ENCODE peak calls at places on chromosomes 2 and 18, in seven cellular contexts. E is substantia nigra; X is iPS-NIHi11; J is D341Med; Q is activated naive CD4-positive, alpha-beta T cell; L is Calu3; V is activated CD4-positive, alpha-beta T cell treated with anti-CD3 and anti-CD28 coated beads, Interleukin-2, amount 10 ng/mL, durations not matched to agents 7 days and 5 days. K is an unnamed sample.

GRCh38 chr18:45753251-45753650 is 29.3 kb downstream of the SLC14A1 start:
- DNase-seq in V (no peak), Q (no peak), L (no peak), X (no peak), E (no peak), J (no peak), K (no peak)

GRCh38 chr18:48230459-48231113 is 178.6 kb downstream of the ZBTB7C start:
- DNase-seq in J (peak; percentile 78), Q (no peak), X (peak; percentile 83), L (peak; percentile 65), E (peak; percentile 21), V (no peak), K (no peak)

GRCh38 chr2:98465456-98466201 is 21.0 kb downstream of the INPP4A start:
- DNase-seq in Q (no peak), V (peak; percentile 90), J (peak; percentile 86), X (no peak), E (no peak), L (peak; percentile 85), K (no peak)

GRCh38 chr2:1248187-1248586 is 165.1 kb upstream of the TPO start:
- DNase-seq in L (no peak), E (no peak), Q (no peak), J (no peak), V (no peak), X (no peak), K (no peak)

GRCh38 chr2:158825021-158825420 is 29.9 kb downstream of the DAPL1 start:
- DNase-seq in Q (no peak), E (no peak), J (no peak), V (no peak), L (no peak), X (no peak), K (no peak)

GRCh38 chr2:151339168-151339567 is 18.2 kb upstream of the TNFAIP6 start:
- DNase-seq in V (no peak), Q (no peak), X (peak; percentile 43), E (no peak), L (no peak), J (no peak), K (no peak)

GRCh38 chr2:235958631-235959395 is 209.4 kb downstream of the GBX2 start:
- DNase-seq in E (no peak), Q (no peak), J (no peak), L (no peak), V (no peak), X (no peak), K (no peak)

GRCh38 chr2:113316085-113316484 is 37.4 kb upstream of the PAX8 start:
- DNase-seq in V (no peak), L (no peak), J (no peak), E (no peak), X (no peak), Q (no peak), K (no peak)

GRCh38 chr2:149826471-149827125 is 239.0 kb upstream of the MMADHC start:
- DNase-seq in L (no peak), V (no peak), X (no peak), Q (no peak), E (no peak), J (no peak), K (no peak)

GRCh38 chr2:290090-290722 is 2.3 kb upstream of the ALKAL2 start:
- DNase-seq in E (peak; percentile 73), V (peak; percentile 42), X (peak; percentile 75), Q (no peak), J (peak; percentile 77), L (peak; percentile 77), K (peak; percentile 25)

GRCh38 chr2:138827426-138828054 is 47.4 kb upstream of the NXPH2 start:
- DNase-seq in V (peak; percentile 45), Q (no peak), E (peak; percentile 3), J (peak; percentile 48), L (peak; percentile 27), X (peak; percentile 44), K (peak; percentile 21)

GRCh38 chr18:9716780-9717563 is 8.9 kb downstream of the RAB31 start:
- DNase-seq in Q (no peak), E (no peak), J (no peak), X (no peak), V (no peak), L (no peak), K (no peak)

GRCh38 chr2:151771599-151772358 is 37.5 kb upstream of the NEB start:
- DNase-seq in J (no peak), L (no peak), Q (no peak), X (no peak), E (no peak), V (no peak), K (no peak)

GRCh38 chr2:45009928-45010705 is 865 bp upstream of the SIX2 start:
- DNase-seq in V (no peak), J (peak; percentile 66), E (no peak), L (peak; percentile 37), Q (no peak), X (peak; percentile 63), K (no peak)

K was measured in kidney epithelial cell.